ENCODE peak calls at places on chromosomes 12 and 14, in four cellular contexts. A, O, U and F are unnamed samples.

GRCh38 chr14:79597561-79597960 is 613.7 kb downstream of the DIO2 start:
- DNase-seq in A (no peak), O (no peak), U (no peak), F (no peak)

GRCh38 chr14:94517641-94518257 is 8.5 kb upstream of the SERPINA12 start:
- DNase-seq in A (peak), O (no peak), U (no peak), F (no peak)

GRCh38 chr14:92397839-92398564 is 75.0 kb downstream of the SLC24A4 start:
- DNase-seq in A (no peak), O (no peak), U (no peak), F (no peak)

GRCh38 chr12:62834406-62834805 is 100.5 kb downstream of the PPM1H start:
- DNase-seq in A (no peak), O (no peak), U (no peak), F (peak)

GRCh38 chr12:46490635-46491034 is 118.1 kb upstream of the SLC38A2 start:
- DNase-seq in A (no peak), O (no peak), U (no peak), F (no peak)

GRCh38 chr12:29275834-29276233 is 105.1 kb downstream of the ERGIC2 start:
- DNase-seq in A (no peak), O (no peak), U (no peak), F (no peak)

GRCh38 chr12:31853977-31854376 is 105.2 kb upstream of the RESF1 start:
- DNase-seq in A (no peak), O (no peak), U (no peak), F (no peak)

GRCh38 chr14:23281247-23281646 is 4.7 kb downstream of the HOMEZ start:
- DNase-seq in A (no peak), O (no peak), U (no peak), F (no peak)

GRCh38 chr12:118359541-118359915 is 13.2 kb downstream of the TAOK3 start:
- DNase-seq in A (no peak), O (no peak), U (peak), F (no peak)

GRCh38 chr14:58752782-58753181 is 115.0 kb downstream of the DACT1 start:
- DNase-seq in A (peak), O (no peak), U (peak), F (peak)

GRCh38 chr14:31243860-31244259 is 36.3 kb upstream of the HECTD1 start:
- DNase-seq in A (no peak), O (no peak), U (peak), F (no peak)

GRCh38 chr12:67754933-67755697 is 106.6 kb downstream of the DYRK2 start:
- DNase-seq in A (no peak), O (no peak), U (no peak), F (no peak)

GRCh38 chr14:93970967-93971634 is 5.3 kb downstream of the ASB2 start:
- DNase-seq in A (no peak), O (no peak), U (peak), F (no peak)

GRCh38 chr14:67221248-67221981 is 19.8 kb upstream of the PALS1 start:
- DNase-seq in A (no peak), O (peak), U (peak), F (no peak)

GRCh38 chr12:122836027-122836921 is 1.0 kb downstream of the HIP1R start:
- DNase-seq in A (peak), O (no peak), U (peak), F (no peak)

GRCh38 chr12:63313139-63313538 is 162.1 kb upstream of the AVPR1A start:
- DNase-seq in A (no peak), O (no peak), U (no peak), F (no peak)

GRCh38 chr12:57614178-57614947 is 3.1 kb downstream of the ARHGEF25 start:
- DNase-seq in A (peak), O (no peak), U (no peak), F (no peak)

GRCh38 chr12:107776171-107776570 is 1.7 kb downstream of the ASCL4 start:
- DNase-seq in A (no peak), O (no peak), U (no peak), F (no peak)

GRCh38 chr12:107778383-107779015 is 4.0 kb downstream of the ASCL4 start:
- DNase-seq in A (no peak), O (no peak), U (peak), F (no peak)

GRCh38 chr12:107779077-107779840 is 4.8 kb downstream of the ASCL4 start:
- DNase-seq in A (no peak), O (no peak), U (peak), F (no peak)

GRCh38 chr12:107775093-107775721 is 703 bp downstream of the ASCL4 start:
- DNase-seq in A (no peak), O (no peak), U (no peak), F (no peak)

GRCh38 chr12:107774349-107775029 is at the start of gene ASCL4:
- DNase-seq in A (no peak), O (no peak), U (no peak), F (no peak)
- H3K4me3 ChIP-seq in A (peak), O (no peak), U (no peak), F (peak)

GRCh38 chr14:71711619-71712018 is 220.6 kb upstream of the RGS6 start:
- DNase-seq in A (no peak), O (peak), U (no peak), F (no peak)
- TF ChIP-seq CTCF in A (no peak), O (no peak), U (no peak), F (no peak)

GRCh38 chr12:92140919-92141536 is 4.6 kb downstream of the BTG1 start:
- DNase-seq in A (no peak), O (no peak), U (no peak), F (no peak)

GRCh38 chr12:92136883-92137582 is 8.6 kb downstream of the BTG1 start:
- DNase-seq in A (no peak), O (peak), U (no peak), F (no peak)

GRCh38 chr12:92138144-92138543 is 7.5 kb downstream of the BTG1 start:
- DNase-seq in A (no peak), O (no peak), U (no peak), F (no peak)

GRCh38 chr12:92139634-92140555 is 5.8 kb downstream of the BTG1 start:
- DNase-seq in A (no peak), O (no peak), U (no peak), F (no peak)

GRCh38 chr12:92138626-92139025 is 7.0 kb downstream of the BTG1 start:
- DNase-seq in A (no peak), O (no peak), U (no peak), F (no peak)
- H3K4me3 ChIP-seq in A (peak), O (no peak), U (no peak), F (peak)

DNA sequence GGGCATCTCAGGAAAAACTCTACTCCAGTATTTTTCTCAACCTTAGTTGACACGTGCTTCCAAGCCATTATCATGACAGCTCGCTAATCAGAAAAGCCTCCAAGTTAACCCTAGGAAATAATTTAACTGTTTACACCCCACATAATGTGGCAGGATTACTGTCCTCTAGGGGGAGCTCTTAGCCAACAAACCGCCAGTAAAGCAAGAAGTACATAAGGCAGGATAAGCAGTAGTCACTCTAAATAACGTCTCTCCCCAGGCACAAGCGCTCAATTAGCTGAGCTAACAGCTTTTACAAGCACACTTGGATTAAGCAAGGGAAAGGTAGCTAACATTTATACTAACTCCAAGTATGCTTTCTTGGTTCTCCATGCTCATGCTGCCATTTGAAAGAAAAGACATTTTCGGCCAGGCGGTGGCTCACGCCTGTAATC is 22.8 kb downstream of the APOBEC1 start:
- DNase-seq in A (no peak), O (no peak), U (peak), F (no peak)
- TF ChIP-seq CTCF in A (no peak), O (peak), U (no peak), F (peak)

DNA sequence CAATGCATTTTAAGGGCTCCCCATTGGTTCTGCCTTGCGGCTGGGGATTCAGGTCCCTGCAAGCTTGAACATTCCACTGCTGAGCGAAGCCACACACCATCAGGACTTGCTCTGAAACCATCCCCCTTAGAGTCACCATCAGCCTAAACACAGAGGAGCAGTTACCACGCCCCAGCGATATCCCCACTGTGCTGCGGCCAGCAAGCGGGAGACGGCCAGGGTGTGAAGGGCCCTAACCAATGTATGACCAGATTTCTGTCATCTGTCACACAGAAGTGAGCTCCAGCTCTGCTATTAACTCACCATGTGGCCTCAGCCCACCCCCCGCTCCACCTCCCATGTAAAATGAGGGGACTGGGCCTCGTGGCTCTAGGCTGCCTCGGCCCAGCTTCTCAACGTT is 29.6 kb downstream of the CCDC88C start:
- DNase-seq in A (no peak), O (no peak), U (no peak), F (no peak)
- H3K4me3 ChIP-seq in A (no peak), O (no peak), U (no peak), F (no peak)

GRCh38 chr14:100375963-100376735 is 53.0 kb downstream of the SLC25A47 start:
- DNase-seq in A (peak), O (peak), U (peak), F (peak)

GRCh38 chr14:100374270-100374669 is 51.1 kb downstream of the SLC25A47 start:
- DNase-seq in A (no peak), O (no peak), U (no peak), F (no peak)

GRCh38 chr14:100375273-100375962 is 52.3 kb downstream of the SLC25A47 start:
- DNase-seq in A (peak), O (peak), U (peak), F (no peak)

GRCh38 chr14:100374891-100375272 is 51.7 kb downstream of the SLC25A47 start:
- DNase-seq in A (no peak), O (no peak), U (no peak), F (no peak)

GRCh38 chr14:100376751-100377171 is 53.6 kb downstream of the SLC25A47 start:
- DNase-seq in A (no peak), O (no peak), U (no peak), F (no peak)
- TF ChIP-seq CTCF in A (no peak), O (peak), U (no peak), F (no peak)

DNA sequence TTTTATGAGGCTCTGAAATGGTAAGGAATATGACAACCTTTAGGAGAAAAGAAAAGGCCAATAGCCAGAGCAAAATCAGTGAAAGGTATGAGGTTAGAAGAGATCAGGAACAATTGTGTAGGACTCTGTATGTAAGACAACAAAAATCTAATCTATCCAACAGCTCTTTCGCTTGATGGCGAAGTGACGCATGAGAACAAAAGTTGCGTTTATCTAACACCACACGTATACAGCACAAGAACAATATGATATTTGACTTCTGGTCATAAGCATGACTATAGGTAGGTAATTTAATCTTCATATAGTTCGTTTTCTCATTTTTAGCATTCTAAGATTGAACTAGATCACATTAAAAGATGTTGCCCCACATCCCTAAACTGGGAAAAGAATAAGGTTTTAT is 1.5 kb downstream of the CLECL1 start:
- DNase-seq in A (no peak), O (no peak), U (no peak), F (no peak)
- H3K4me3 ChIP-seq in A (no peak), O (no peak), U (no peak), F (no peak)